ENCODE peak calls at places on chromosomes 13 and 19, in five cellular contexts. C is OCI-LY7, T is T-helper 2 cell, D is GM20000, M is endothelial cell. Q is an unnamed sample.

GRCh38 chr13:28606466-28606865 is 52.5 kb upstream of the POMP start:
- DNase-seq in C (no peak), T (no peak), D (no peak), M (no peak), Q (no peak)

GRCh38 chr13:41601718-41602445 is 144.5 kb downstream of the RGCC start:
- DNase-seq in C (no peak), T (no peak), D (no peak), M (no peak), Q (no peak)

GRCh38 chr19:50300051-50300450 is 29.1 kb downstream of the KCNC3 start:
- DNase-seq in C (no peak), T (no peak), D (no peak), M (no peak), Q (no peak)

GRCh38 chr19:8897106-8897505 is 64.9 kb downstream of the MBD3L1 start:
- DNase-seq in C (no peak), T (no peak), D (no peak), M (no peak), Q (no peak)

GRCh38 chr19:14674764-14675163 is at the start of gene ADGRE3:
- DNase-seq in C (peak; percentile 22), T (no peak), D (no peak), M (no peak), Q (no peak)

GRCh38 chr19:55247621-55248099 is 11.2 kb downstream of the PPP6R1 start:
- DNase-seq in C (no peak), T (no peak), D (peak; percentile 26), M (no peak), Q (no peak)

GRCh38 chr19:1220452-1221037 is 15.0 kb downstream of the STK11 start:
- DNase-seq in C (peak; percentile 47), T (no peak), D (no peak), M (no peak), Q (no peak)

GRCh38 chr19:4362038-4362828 is 18.9 kb downstream of the MPND start:
- DNase-seq in C (no peak), T (no peak), D (no peak), M (no peak), Q (no peak)

GRCh38 chr19:38846097-38846496 is 3.7 kb downstream of the HNRNPL start:
- DNase-seq in C (no peak), T (no peak), D (no peak), M (no peak), Q (no peak)

GRCh38 chr13:31943591-31943990 is 88.0 kb upstream of the FRY start:
- DNase-seq in C (no peak), T (no peak), D (no peak), M (no peak), Q (no peak)

GRCh38 chr13:46475586-46475991 is 77.4 kb upstream of the LRCH1 start:
- DNase-seq in C (no peak), T (no peak), D (no peak), M (no peak), Q (no peak)

GRCh38 chr13:48426052-48426451 is 13.1 kb upstream of the LPAR6 start:
- DNase-seq in C (no peak), T (no peak), D (no peak), M (no peak), Q (no peak)

GRCh38 chr13:109782823-109783411 is 3.5 kb downstream of the IRS2 start:
- DNase-seq in C (no peak), T (no peak), D (no peak), M (no peak), Q (no peak)

Q was measured in NAMALWA.